ENCODE peak calls at places on chromosome 12, in eight cellular contexts. One of them, this sample, is unnamed.

GRCh38 chr12:101243616-101244015 is 33.6 kb upstream of the SLC5A8 start:
- DNase-seq in heart left ventricle: no peak
- DNase-seq in brain microvascular endothelial cell: no peak
- DNase-seq in heart right ventricle: no peak
- DNase-seq in GM23338: no peak
- DNase-seq in mammary epithelial cell: no peak
- DNase-seq in lung: no peak
- DNase-seq in endodermal cell: no peak
- DNase-seq in this sample: no peak

GRCh38 chr12:55736780-55737580 is 5.9 kb upstream of the GDF11 start:
- DNase-seq in heart left ventricle: peak; percentile 83
- DNase-seq in brain microvascular endothelial cell: peak; percentile 66
- DNase-seq in heart right ventricle: peak; percentile 70
- DNase-seq in GM23338: peak; percentile 98
- DNase-seq in mammary epithelial cell: peak; percentile 73
- DNase-seq in lung: peak; percentile 79
- DNase-seq in endodermal cell: peak; percentile 100
- DNase-seq in this sample: peak; percentile 69

GRCh38 chr12:100824476-100824875 is 29.9 kb downstream of the ANO4 start:
- DNase-seq in heart left ventricle: no peak
- DNase-seq in brain microvascular endothelial cell: no peak
- DNase-seq in heart right ventricle: no peak
- DNase-seq in GM23338: no peak
- DNase-seq in mammary epithelial cell: no peak
- DNase-seq in lung: no peak
- DNase-seq in endodermal cell: no peak
- DNase-seq in this sample: no peak

GRCh38 chr12:125734137-125734536 is 668.9 kb downstream of the AACS start:
- DNase-seq in heart left ventricle: no peak
- DNase-seq in brain microvascular endothelial cell: no peak
- DNase-seq in heart right ventricle: no peak
- DNase-seq in GM23338: peak; percentile 28
- DNase-seq in mammary epithelial cell: no peak
- DNase-seq in lung: no peak
- DNase-seq in endodermal cell: peak; percentile 62
- DNase-seq in this sample: peak; percentile 6

GRCh38 chr12:95259368-95259767 is 41.8 kb downstream of the VEZT start:
- DNase-seq in heart left ventricle: no peak
- DNase-seq in brain microvascular endothelial cell: no peak
- DNase-seq in heart right ventricle: no peak
- DNase-seq in GM23338: no peak
- DNase-seq in mammary epithelial cell: no peak
- DNase-seq in lung: no peak
- DNase-seq in endodermal cell: no peak
- DNase-seq in this sample: no peak

GRCh38 chr12:114673169-114673833 is 10.7 kb downstream of the TBX3 start:
- DNase-seq in heart left ventricle: no peak
- DNase-seq in brain microvascular endothelial cell: no peak
- DNase-seq in heart right ventricle: no peak
- DNase-seq in GM23338: peak; percentile 78
- DNase-seq in mammary epithelial cell: peak; percentile 77
- DNase-seq in lung: no peak
- DNase-seq in endodermal cell: peak; percentile 75
- DNase-seq in this sample: peak; percentile 93

GRCh38 chr12:62629971-62630739 is 163.5 kb downstream of the MON2 start:
- DNase-seq in heart left ventricle: no peak
- DNase-seq in brain microvascular endothelial cell: no peak
- DNase-seq in heart right ventricle: no peak
- DNase-seq in GM23338: no peak
- DNase-seq in mammary epithelial cell: no peak
- DNase-seq in lung: no peak
- DNase-seq in endodermal cell: peak; percentile 66
- DNase-seq in this sample: no peak

GRCh38 chr12:1629338-1630080 is 478 bp downstream of the WNT5B start:
- DNase-seq in heart left ventricle: no peak
- DNase-seq in brain microvascular endothelial cell: no peak
- DNase-seq in heart right ventricle: no peak
- DNase-seq in GM23338: peak; percentile 79
- DNase-seq in mammary epithelial cell: no peak
- DNase-seq in lung: no peak
- DNase-seq in endodermal cell: peak; percentile 88
- DNase-seq in this sample: no peak

GRCh38 chr12:39364196-39364595 is 78.7 kb downstream of the KIF21A start:
- DNase-seq in heart left ventricle: no peak
- DNase-seq in brain microvascular endothelial cell: no peak
- DNase-seq in heart right ventricle: no peak
- DNase-seq in GM23338: no peak
- DNase-seq in mammary epithelial cell: peak; percentile 23
- DNase-seq in lung: no peak
- DNase-seq in endodermal cell: no peak
- DNase-seq in this sample: no peak

GRCh38 chr12:106953352-106954260 is 2.1 kb upstream of the TMEM263 start:
- DNase-seq in heart left ventricle: no peak
- DNase-seq in brain microvascular endothelial cell: peak; percentile 15
- DNase-seq in heart right ventricle: no peak
- DNase-seq in GM23338: no peak
- DNase-seq in mammary epithelial cell: no peak
- DNase-seq in lung: no peak
- DNase-seq in endodermal cell: no peak
- DNase-seq in this sample: peak; percentile 41

GRCh38 chr12:81627336-81628189 is 131.6 kb downstream of the PPFIA2 start:
- DNase-seq in heart left ventricle: no peak
- DNase-seq in brain microvascular endothelial cell: peak; percentile 34
- DNase-seq in heart right ventricle: no peak
- DNase-seq in GM23338: peak; percentile 75
- DNase-seq in mammary epithelial cell: peak; percentile 23
- DNase-seq in lung: no peak
- DNase-seq in endodermal cell: no peak
- DNase-seq in this sample: peak; percentile 4

GRCh38 chr12:25332143-25332542 is 81.4 kb upstream of the KRAS start:
- DNase-seq in heart left ventricle: no peak
- DNase-seq in brain microvascular endothelial cell: no peak
- DNase-seq in heart right ventricle: no peak
- DNase-seq in GM23338: no peak
- DNase-seq in mammary epithelial cell: no peak
- DNase-seq in lung: no peak
- DNase-seq in endodermal cell: no peak
- DNase-seq in this sample: no peak

GRCh38 chr12:114903394-114903748 is 219.4 kb upstream of the TBX3 start:
- DNase-seq in heart left ventricle: no peak
- DNase-seq in brain microvascular endothelial cell: peak; percentile 4
- DNase-seq in heart right ventricle: no peak
- DNase-seq in GM23338: no peak
- DNase-seq in mammary epithelial cell: no peak
- DNase-seq in lung: no peak
- DNase-seq in endodermal cell: peak; percentile 62
- DNase-seq in this sample: no peak

GRCh38 chr12:20946732-20947131 is 136.2 kb downstream of the SLCO1B3 start:
- DNase-seq in heart left ventricle: no peak
- DNase-seq in brain microvascular endothelial cell: peak; percentile 32
- DNase-seq in heart right ventricle: no peak
- DNase-seq in GM23338: peak; percentile 84
- DNase-seq in mammary epithelial cell: no peak
- DNase-seq in lung: no peak
- DNase-seq in endodermal cell: peak; percentile 83
- DNase-seq in this sample: no peak

GRCh38 chr12:89890191-89890590 is 181.6 kb upstream of the ATP2B1 start:
- DNase-seq in heart left ventricle: no peak
- DNase-seq in brain microvascular endothelial cell: no peak
- DNase-seq in heart right ventricle: no peak
- DNase-seq in GM23338: no peak
- DNase-seq in mammary epithelial cell: no peak
- DNase-seq in lung: no peak
- DNase-seq in endodermal cell: no peak
- DNase-seq in this sample: no peak

GRCh38 chr12:69074559-69075349 is 141.8 kb upstream of the CPM start:
- DNase-seq in heart left ventricle: no peak
- DNase-seq in brain microvascular endothelial cell: no peak
- DNase-seq in heart right ventricle: no peak
- DNase-seq in GM23338: no peak
- DNase-seq in mammary epithelial cell: peak; percentile 56
- DNase-seq in lung: no peak
- DNase-seq in endodermal cell: no peak
- DNase-seq in this sample: no peak

GRCh38 chr12:123250471-123251383 is 17.5 kb downstream of the MTRFR start:
- DNase-seq in heart left ventricle: peak; percentile 37
- DNase-seq in brain microvascular endothelial cell: no peak
- DNase-seq in heart right ventricle: no peak
- DNase-seq in GM23338: peak; percentile 50
- DNase-seq in mammary epithelial cell: peak; percentile 92
- DNase-seq in lung: peak; percentile 85
- DNase-seq in endodermal cell: peak; percentile 73
- DNase-seq in this sample: peak; percentile 87

GRCh38 chr12:129190827-129191226 is 337.5 kb downstream of the GLT1D1 start:
- DNase-seq in heart left ventricle: no peak
- DNase-seq in brain microvascular endothelial cell: no peak
- DNase-seq in heart right ventricle: no peak
- DNase-seq in GM23338: peak; percentile 57
- DNase-seq in mammary epithelial cell: no peak
- DNase-seq in lung: no peak
- DNase-seq in endodermal cell: peak; percentile 96
- DNase-seq in this sample: no peak

GRCh38 chr12:47034661-47035060 is 44.8 kb upstream of the PCED1B start:
- DNase-seq in heart left ventricle: no peak
- DNase-seq in brain microvascular endothelial cell: no peak
- DNase-seq in heart right ventricle: no peak
- DNase-seq in GM23338: no peak
- DNase-seq in mammary epithelial cell: peak; percentile 50
- DNase-seq in lung: no peak
- DNase-seq in endodermal cell: no peak
- DNase-seq in this sample: no peak

GRCh38 chr12:132825861-132826260 is 2.8 kb downstream of the GOLGA3 start:
- DNase-seq in heart left ventricle: no peak
- DNase-seq in brain microvascular endothelial cell: no peak
- DNase-seq in heart right ventricle: no peak
- DNase-seq in GM23338: no peak
- DNase-seq in mammary epithelial cell: no peak
- DNase-seq in lung: no peak
- DNase-seq in endodermal cell: no peak
- DNase-seq in this sample: no peak

GRCh38 chr12:3962661-3963483 is 89.7 kb upstream of the PARP11 start:
- DNase-seq in heart left ventricle: peak; percentile 51
- DNase-seq in brain microvascular endothelial cell: no peak
- DNase-seq in heart right ventricle: no peak
- DNase-seq in GM23338: no peak
- DNase-seq in mammary epithelial cell: no peak
- DNase-seq in lung: no peak
- DNase-seq in endodermal cell: peak; percentile 72
- DNase-seq in this sample: no peak

GRCh38 chr12:118541945-118542344 is 165.6 kb downstream of the SUDS3 start:
- DNase-seq in heart left ventricle: no peak
- DNase-seq in brain microvascular endothelial cell: no peak
- DNase-seq in heart right ventricle: no peak
- DNase-seq in GM23338: no peak
- DNase-seq in mammary epithelial cell: no peak
- DNase-seq in lung: no peak
- DNase-seq in endodermal cell: no peak
- DNase-seq in this sample: no peak

GRCh38 chr12:124774462-124775167 is 89.0 kb downstream of the SCARB1 start:
- DNase-seq in heart left ventricle: no peak
- DNase-seq in brain microvascular endothelial cell: peak; percentile 97
- DNase-seq in heart right ventricle: no peak
- DNase-seq in GM23338: no peak
- DNase-seq in mammary epithelial cell: peak; percentile 87
- DNase-seq in lung: no peak
- DNase-seq in endodermal cell: no peak
- DNase-seq in this sample: peak; percentile 43

GRCh38 chr12:54628186-54628846 is 6.4 kb downstream of the LACRT start:
- DNase-seq in heart left ventricle: no peak
- DNase-seq in brain microvascular endothelial cell: no peak
- DNase-seq in heart right ventricle: no peak
- DNase-seq in GM23338: no peak
- DNase-seq in mammary epithelial cell: no peak
- DNase-seq in lung: no peak
- DNase-seq in endodermal cell: peak; percentile 11
- DNase-seq in this sample: no peak

GRCh38 chr12:54631988-54632728 is 2.5 kb downstream of the LACRT start:
- DNase-seq in heart left ventricle: no peak
- DNase-seq in brain microvascular endothelial cell: no peak
- DNase-seq in heart right ventricle: no peak
- DNase-seq in GM23338: peak; percentile 73
- DNase-seq in mammary epithelial cell: no peak
- DNase-seq in lung: no peak
- DNase-seq in endodermal cell: peak; percentile 76
- DNase-seq in this sample: no peak

GRCh38 chr12:54631551-54631950 is 3.1 kb downstream of the LACRT start:
- DNase-seq in heart left ventricle: no peak
- DNase-seq in brain microvascular endothelial cell: no peak
- DNase-seq in heart right ventricle: no peak
- DNase-seq in GM23338: no peak
- DNase-seq in mammary epithelial cell: no peak
- DNase-seq in lung: no peak
- DNase-seq in endodermal cell: peak; percentile 36
- DNase-seq in this sample: no peak

GRCh38 chr12:54627304-54627703 is 7.4 kb downstream of the LACRT start:
- DNase-seq in heart left ventricle: no peak
- DNase-seq in brain microvascular endothelial cell: no peak
- DNase-seq in heart right ventricle: no peak
- DNase-seq in GM23338: no peak
- DNase-seq in mammary epithelial cell: no peak
- DNase-seq in lung: no peak
- DNase-seq in endodermal cell: peak; percentile 26
- DNase-seq in this sample: no peak

GRCh38 chr12:54629925-54630324 is 4.8 kb downstream of the LACRT start:
- DNase-seq in heart left ventricle: no peak
- DNase-seq in brain microvascular endothelial cell: no peak
- DNase-seq in heart right ventricle: no peak
- DNase-seq in GM23338: no peak
- DNase-seq in mammary epithelial cell: no peak
- DNase-seq in lung: no peak
- DNase-seq in endodermal cell: peak; percentile 3
- DNase-seq in this sample: no peak
- H3K27me3 ChIP-seq in heart left ventricle: peaks cover 17% of the 10 kb centered on the region
- H3K27me3 ChIP-seq in brain microvascular endothelial cell: no peaks in the 10 kb centered on the region
- H3K27me3 ChIP-seq in heart right ventricle: peaks cover 45% of the 10 kb centered on the region
- H3K27me3 ChIP-seq in GM23338: no peaks in the 10 kb centered on the region
- H3K27me3 ChIP-seq in mammary epithelial cell: no peaks in the 10 kb centered on the region
- H3K27me3 ChIP-seq in lung: no peaks in the 10 kb centered on the region
- H3K27me3 ChIP-seq in endodermal cell: peaks cover 71% of the 10 kb centered on the region
- H3K27me3 ChIP-seq in this sample: no peaks in the 10 kb centered on the region

GRCh38 chr12:54021432-54022013 is 6.7 kb upstream of the HOXC6 start:
- DNase-seq in heart left ventricle: no peak
- DNase-seq in brain microvascular endothelial cell: no peak
- DNase-seq in heart right ventricle: no peak
- DNase-seq in GM23338: peak; percentile 86
- DNase-seq in mammary epithelial cell: peak; percentile 86
- DNase-seq in lung: no peak
- DNase-seq in endodermal cell: peak; percentile 94
- DNase-seq in this sample: peak; percentile 77
- TF ChIP-seq CTCF in heart left ventricle: no peak
- TF ChIP-seq CTCF in brain microvascular endothelial cell: no peak
- TF ChIP-seq CTCF in heart right ventricle: no peak
- TF ChIP-seq CTCF in GM23338: peak; percentile 51
- TF ChIP-seq CTCF in mammary epithelial cell: peak; percentile 35
- TF ChIP-seq CTCF in lung: no peak
- TF ChIP-seq CTCF in endodermal cell: peak; percentile 65
- TF ChIP-seq CTCF in this sample: peak; percentile 69

GRCh38 chr12:22050078-22050477 is 4.1 kb downstream of the CMAS start:
- DNase-seq in heart left ventricle: no peak
- DNase-seq in brain microvascular endothelial cell: no peak
- DNase-seq in heart right ventricle: no peak
- DNase-seq in GM23338: no peak
- DNase-seq in mammary epithelial cell: no peak
- DNase-seq in lung: no peak
- DNase-seq in endodermal cell: no peak
- DNase-seq in this sample: no peak
- H3K27ac ChIP-seq in heart left ventricle: no peak overlapping the region
- H3K27ac ChIP-seq in brain microvascular endothelial cell: no peak overlapping the region
- H3K27ac ChIP-seq in heart right ventricle: no peak overlapping the region
- H3K27ac ChIP-seq in GM23338: no peak overlapping the region
- H3K27ac ChIP-seq in mammary epithelial cell: no peak overlapping the region
- H3K27ac ChIP-seq in lung: no peak overlapping the region
- H3K27ac ChIP-seq in endodermal cell: no peak overlapping the region
- H3K27ac ChIP-seq in this sample: no peak overlapping the region

GRCh38 chr12:110124184-110124995 is at the start of gene IFT81:
- DNase-seq in heart left ventricle: peak; percentile 98
- DNase-seq in brain microvascular endothelial cell: peak; percentile 87
- DNase-seq in heart right ventricle: peak; percentile 96
- DNase-seq in GM23338: peak; percentile 98
- DNase-seq in mammary epithelial cell: peak; percentile 91
- DNase-seq in lung: peak; percentile 97
- DNase-seq in endodermal cell: peak; percentile 100
- DNase-seq in this sample: peak; percentile 73
- H3K27me3 ChIP-seq in heart left ventricle: no peaks in the 10 kb centered on the region
- H3K27me3 ChIP-seq in brain microvascular endothelial cell: no peaks in the 10 kb centered on the region
- H3K27me3 ChIP-seq in heart right ventricle: no peaks in the 10 kb centered on the region
- H3K27me3 ChIP-seq in GM23338: peaks cover 5% of the 10 kb centered on the region
- H3K27me3 ChIP-seq in mammary epithelial cell: no peaks in the 10 kb centered on the region
- H3K27me3 ChIP-seq in lung: no peaks in the 10 kb centered on the region
- H3K27me3 ChIP-seq in endodermal cell: no peaks in the 10 kb centered on the region
- H3K27me3 ChIP-seq in this sample: no peaks in the 10 kb centered on the region

This sample was measured in foreskin keratinocyte.